ENCODE peak calls at places on chromosomes 16 and 17, in six cellular contexts. J is HEK293T, A is IMR-90, P is HepG2, Q is GM12878, F is K562. S is an unnamed sample.

GRCh38 chr17:17605747-17606083 is 14.2 kb upstream of the PEMT start:
- DNase-seq in J (no peak), A (peak; percentile 58), P (no peak), F (no peak), Q (no peak), S (no peak)

GRCh38 chr17:74116087-74116717 is 87.3 kb upstream of the RPL38 start:
- DNase-seq in A (no peak), Q (no peak), P (no peak), J (no peak), F (no peak), S (no peak)

GRCh38 chr17:56823848-56824247 is 9.9 kb downstream of the C17orf67 start:
- DNase-seq in A (no peak), J (no peak), P (no peak), F (no peak), Q (no peak), S (no peak)

GRCh38 chr17:58969156-58969555 is 137.5 kb downstream of the TRIM37 start:
- DNase-seq in P (no peak), A (no peak), Q (no peak), J (no peak), F (no peak), S (no peak)

GRCh38 chr17:77865109-77865611 is 93.3 kb upstream of the TNRC6C start:
- DNase-seq in A (no peak), P (no peak), F (no peak), Q (no peak), J (no peak), S (no peak)

GRCh38 chr17:3695723-3696411 is at the start of gene P2RX5:
- DNase-seq in F (peak; percentile 35), J (no peak), A (no peak), Q (no peak), P (no peak), S (no peak)

GRCh38 chr17:3998436-3998835 is 34.2 kb upstream of the ATP2A3 start:
- DNase-seq in A (no peak), Q (no peak), P (no peak), F (no peak), J (no peak), S (no peak)

GRCh38 chr17:35433075-35433894 is 985 bp upstream of the SLFN12 start:
- DNase-seq in F (peak; percentile 72), J (peak; percentile 26), A (peak; percentile 100), P (peak; percentile 81), Q (peak; percentile 40), S (peak; percentile 87)

GRCh38 chr16:49586466-49586865 is 212.9 kb downstream of the C16orf78 start:
- DNase-seq in P (no peak), F (no peak), J (no peak), Q (no peak), A (no peak), S (no peak)

GRCh38 chr17:36004604-36005003 is 3.3 kb upstream of the CCL15 start:
- DNase-seq in A (no peak), Q (no peak), J (no peak), P (no peak), F (no peak), S (no peak)

GRCh38 chr17:66422181-66422580 is 119.8 kb downstream of the PRKCA start:
- DNase-seq in J (no peak), Q (no peak), A (peak; percentile 68), F (no peak), P (no peak), S (peak; percentile 51)

GRCh38 chr16:56547949-56548567 is 16.8 kb upstream of the MT4 start:
- DNase-seq in Q (no peak), P (no peak), A (no peak), J (no peak), F (no peak), S (no peak)

GRCh38 chr16:20320592-20320991 is 6.7 kb downstream of the GP2 start:
- DNase-seq in F (no peak), P (no peak), J (no peak), A (no peak), Q (no peak), S (no peak)

GRCh38 chr17:21297597-21297996 is 13.1 kb downstream of the MAP2K3 start:
- DNase-seq in F (no peak), A (no peak), J (no peak), Q (no peak), P (no peak), S (no peak)

GRCh38 chr17:4163951-4164350 is 21.0 kb downstream of the CYB5D2 start:
- DNase-seq in F (peak; percentile 19), A (peak; percentile 50), J (no peak), P (no peak), Q (no peak), S (peak; percentile 18)

GRCh38 chr17:58383892-58384462 is 32.0 kb upstream of the SUPT4H1 start:
- DNase-seq in Q (no peak), A (no peak), P (peak; percentile 94), F (no peak), J (no peak), S (no peak)

GRCh38 chr16:81489547-81490267 is 45.1 kb downstream of the CMIP start:
- DNase-seq in Q (no peak), J (no peak), P (no peak), A (no peak), F (no peak), S (no peak)

GRCh38 chr16:381788-382717 is at the start of gene PGAP6:
- DNase-seq in F (peak; percentile 67), A (peak; percentile 33), Q (no peak), P (no peak), J (peak; percentile 86), S (no peak)

GRCh38 chr16:29915590-29916247 is 10.3 kb downstream of the KCTD13 start:
- DNase-seq in A (peak; percentile 70), P (peak; percentile 63), J (no peak), F (no peak), Q (no peak), S (peak; percentile 29)

GRCh38 chr17:19003543-19003965 is 1.0 kb downstream of the FAM83G start:
- DNase-seq in F (no peak), A (no peak), Q (no peak), J (no peak), P (no peak), S (no peak)

DNA sequence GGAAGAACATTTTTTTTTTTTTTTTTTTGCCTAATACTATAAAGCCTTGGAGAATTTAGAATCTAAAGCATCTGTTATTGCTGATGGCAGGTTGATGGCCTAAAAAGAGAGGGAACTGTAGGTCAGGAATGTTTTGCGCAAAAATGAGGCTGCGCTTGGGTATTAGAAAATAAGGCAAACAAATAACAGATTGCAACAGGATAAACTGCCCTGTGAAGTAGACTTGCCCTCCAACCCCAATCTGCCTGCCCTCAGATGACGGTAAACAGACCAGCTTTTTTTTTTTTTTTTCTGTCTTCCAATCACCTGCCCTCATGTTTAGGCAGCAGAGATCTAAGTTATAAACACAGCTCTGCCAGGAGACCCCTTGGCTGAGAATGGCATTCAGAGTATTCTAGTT is 3.8 kb upstream of the DHX8 start:
- DNase-seq in J (no peak), P (peak; percentile 90), Q (no peak), F (no peak), A (no peak), S (no peak)
- TF ChIP-seq BHLHE40 in J (no peak), P (peak; percentile 53), Q (no peak), F (no peak), A (no peak), S (no peak)

DNA sequence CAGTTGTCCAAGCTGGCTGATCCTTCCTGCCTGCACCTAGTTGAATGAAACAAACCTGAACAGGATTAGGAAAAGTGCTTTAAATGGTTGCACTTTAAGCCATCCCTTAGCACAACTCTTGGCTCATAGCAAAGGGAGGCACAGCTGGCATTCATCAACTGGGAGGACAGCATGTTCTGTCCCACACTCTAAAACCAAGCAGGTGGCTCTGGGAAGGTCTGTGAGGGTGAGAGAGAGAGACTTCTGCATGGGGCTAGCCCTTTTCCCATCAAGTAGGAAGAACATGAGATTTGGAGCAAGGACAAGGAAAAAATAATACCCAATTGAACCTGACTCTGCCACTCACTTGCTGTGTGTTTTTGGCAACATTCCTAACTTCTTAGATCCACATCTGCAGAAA is 140.9 kb upstream of the CCL2 start:
- DNase-seq in Q (no peak), J (no peak), F (no peak), P (no peak), A (no peak), S (no peak)
- TF ChIP-seq BHLHE40 in Q (no peak), J (no peak), F (no peak), P (no peak), A (no peak), S (no peak)

DNA sequence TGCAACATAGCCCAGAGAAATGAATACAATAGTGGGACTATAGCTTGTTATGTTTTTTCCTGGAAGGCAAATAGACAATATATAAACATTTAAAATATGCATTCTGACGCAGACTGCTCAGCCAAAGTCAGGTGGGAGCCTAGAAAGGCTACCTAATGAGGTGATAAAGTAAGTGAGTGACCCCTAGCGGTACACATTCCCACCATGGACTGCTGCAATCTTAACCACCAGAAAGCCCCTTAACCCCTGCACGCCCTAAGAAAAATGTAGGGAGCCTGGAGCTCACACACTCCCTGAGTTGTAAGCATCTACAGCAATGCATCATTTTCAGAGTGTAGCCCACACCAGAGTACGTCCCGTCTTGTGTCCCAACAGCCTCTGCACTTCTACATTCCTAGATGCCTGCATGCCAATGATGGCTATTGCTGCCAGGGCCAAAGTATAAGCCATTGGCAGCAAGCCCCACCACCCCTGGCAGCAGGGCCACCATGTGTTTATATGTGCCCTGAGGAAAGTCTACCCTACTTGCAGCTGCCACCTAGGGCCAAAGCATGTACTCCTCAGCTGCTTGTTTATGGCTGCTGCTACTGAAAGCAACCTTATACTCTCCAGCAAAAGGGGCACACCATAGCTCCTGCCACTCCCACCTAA is 127.6 kb downstream of the KIF2B start:
- DNase-seq in Q (no peak), J (no peak), A (no peak), F (peak; percentile 7), P (peak; percentile 72), S (no peak)
- TF ChIP-seq BHLHE40 in Q (no peak), J (no peak), A (no peak), F (no peak), P (no peak), S (no peak)

GRCh38 chr16:85582177-85582888 is 30.8 kb upstream of the GSE1 start:
- DNase-seq in A (no peak), Q (no peak), F (no peak), J (no peak), P (no peak), S (no peak)
- TF ChIP-seq BHLHE40 in A (no peak), Q (no peak), F (no peak), J (no peak), P (no peak), S (no peak)

GRCh38 chr17:52827526-52827925 is 669.0 kb upstream of the CA10 start:
- DNase-seq in Q (no peak), J (no peak), P (peak; percentile 70), F (no peak), A (no peak), S (no peak)
- TF ChIP-seq BHLHE40 in Q (no peak), J (no peak), P (no peak), F (no peak), A (no peak), S (no peak)

GRCh38 chr16:66081967-66082366 is 284.5 kb upstream of the CDH5 start:
- DNase-seq in Q (no peak), A (peak; percentile 94), J (no peak), P (peak; percentile 18), F (peak; percentile 1), S (peak; percentile 3)
- TF ChIP-seq BHLHE40 in Q (no peak), A (peak; percentile 64), J (no peak), P (no peak), F (no peak), S (no peak)

S was measured in A549.